ENCODE peak calls at places on chromosome 11, in ten cellular contexts. Y is heart left ventricle, F is astrocyte of the spinal cord, Q is fibroblast of mammary gland, W is AG09309, G is IMR-90, V is AG10803, K is choroid plexus epithelial cell, P is AG04449, A is cardiac muscle cell. R is an unnamed sample.

GRCh38 chr11:1082346-1082727 is 7.7 kb downstream of the MUC2 start:
- DNase-seq in Y (no peak), F (no peak), Q (no peak), W (no peak), G (no peak), V (no peak), K (no peak), P (no peak), A (no peak), R (no peak)

GRCh38 chr11:119876841-119877240 is 147.8 kb upstream of the NECTIN1 start:
- DNase-seq in Y (no peak), F (no peak), Q (no peak), W (no peak), G (no peak), V (no peak), K (no peak), P (no peak), A (no peak), R (no peak)

GRCh38 chr11:69221086-69221485 is 65.4 kb downstream of the SMIM38 start:
- DNase-seq in Y (peak; percentile 5), F (no peak), Q (no peak), W (no peak), G (no peak), V (no peak), K (no peak), P (no peak), A (no peak), R (no peak)

GRCh38 chr11:68297812-68298658 is 14.4 kb upstream of the LRP5 start:
- DNase-seq in Y (peak; percentile 82), F (peak; percentile 53), Q (peak; percentile 56), W (peak; percentile 14), G (peak; percentile 48), V (peak; percentile 62), K (peak; percentile 71), P (no peak), A (peak; percentile 75), R (no peak)

GRCh38 chr11:22763166-22763565 is 66.4 kb downstream of the SVIP start:
- DNase-seq in Y (no peak), F (no peak), Q (no peak), W (no peak), G (no peak), V (no peak), K (no peak), P (no peak), A (no peak), R (no peak)

GRCh38 chr11:79437981-79438630 is 2.7 kb downstream of the TENM4 start:
- DNase-seq in Y (no peak), F (peak; percentile 62), Q (peak; percentile 80), W (no peak), G (peak; percentile 63), V (peak; percentile 78), K (peak; percentile 16), P (no peak), A (peak; percentile 27), R (no peak)

GRCh38 chr11:86916330-86916729 is 38.9 kb downstream of the FZD4 start:
- DNase-seq in Y (peak; percentile 32), F (peak; percentile 85), Q (peak; percentile 59), W (peak; percentile 25), G (peak; percentile 76), V (peak; percentile 89), K (peak; percentile 80), P (no peak), A (no peak), R (no peak)

GRCh38 chr11:131136476-131136875 is 220.2 kb upstream of the SNX19 start:
- DNase-seq in Y (no peak), F (no peak), Q (peak; percentile 8), W (no peak), G (peak; percentile 83), V (peak; percentile 25), K (peak; percentile 18), P (peak; percentile 24), A (no peak), R (no peak)

GRCh38 chr11:122082203-122082602 is 33.8 kb downstream of the BLID start:
- DNase-seq in Y (no peak), F (peak; percentile 27), Q (no peak), W (no peak), G (peak; percentile 46), V (peak; percentile 87), K (peak; percentile 52), P (no peak), A (no peak), R (no peak)

GRCh38 chr11:13258855-13259254 is 18.7 kb upstream of the BMAL1 start:
- DNase-seq in Y (no peak), F (no peak), Q (no peak), W (no peak), G (no peak), V (no peak), K (no peak), P (no peak), A (no peak), R (no peak)

GRCh38 chr11:2212411-2213251 is 41.0 kb upstream of the TH start:
- DNase-seq in Y (peak; percentile 10), F (no peak), Q (no peak), W (no peak), G (no peak), V (no peak), K (no peak), P (no peak), A (no peak), R (no peak)

GRCh38 chr11:126547161-126547560 is 191.7 kb downstream of the ST3GAL4 start:
- DNase-seq in Y (no peak), F (peak; percentile 86), Q (peak; percentile 79), W (peak; percentile 67), G (peak; percentile 89), V (peak; percentile 92), K (peak; percentile 29), P (peak; percentile 71), A (no peak), R (peak; percentile 4)

GRCh38 chr11:6201486-6201885 is 2.5 kb downstream of the OR52W1 start:
- DNase-seq in Y (no peak), F (no peak), Q (peak; percentile 41), W (peak; percentile 24), G (peak; percentile 25), V (peak; percentile 57), K (peak; percentile 15), P (peak; percentile 33), A (no peak), R (no peak)

GRCh38 chr11:70290341-70291065 is 20.0 kb downstream of the PPFIA1 start:
- DNase-seq in Y (no peak), F (no peak), Q (no peak), W (no peak), G (no peak), V (no peak), K (no peak), P (no peak), A (no peak), R (no peak)

GRCh38 chr11:14413307-14414072 is 54.5 kb upstream of the RRAS2 start:
- DNase-seq in Y (peak; percentile 55), F (peak; percentile 58), Q (peak; percentile 87), W (no peak), G (peak; percentile 58), V (peak; percentile 88), K (peak; percentile 87), P (no peak), A (no peak), R (no peak)

GRCh38 chr11:72738199-72739141 is 13.7 kb downstream of the ARAP1 start:
- DNase-seq in Y (no peak), F (no peak), Q (peak; percentile 73), W (no peak), G (peak; percentile 33), V (peak; percentile 52), K (no peak), P (no peak), A (no peak), R (no peak)

GRCh38 chr11:62556102-62556871 is 9.7 kb upstream of the AHNAK start:
- DNase-seq in Y (peak; percentile 85), F (peak; percentile 96), Q (peak; percentile 99), W (peak; percentile 84), G (peak; percentile 95), V (peak; percentile 95), K (peak; percentile 90), P (peak; percentile 70), A (peak; percentile 87), R (peak; percentile 84)
- H3K4me3 ChIP-seq in Y (peak overlapping the region; percentile 40), F (no peak overlapping the region), Q (peak overlapping the region; percentile 16), W (no peak overlapping the region), G (peak overlapping the region; percentile 3), V (peak overlapping the region; percentile 42), K (no peak overlapping the region), P (peak overlapping the region; percentile 39), A (no peak overlapping the region), R (peak overlapping the region; percentile 54)

GRCh38 chr11:109644158-109644557 is 222.2 kb downstream of the C11orf87 start:
- DNase-seq in Y (peak; percentile 44), F (peak; percentile 1), Q (peak; percentile 26), W (no peak), G (no peak), V (peak; percentile 9), K (peak; percentile 3), P (no peak), A (peak; percentile 83), R (no peak)

DNA sequence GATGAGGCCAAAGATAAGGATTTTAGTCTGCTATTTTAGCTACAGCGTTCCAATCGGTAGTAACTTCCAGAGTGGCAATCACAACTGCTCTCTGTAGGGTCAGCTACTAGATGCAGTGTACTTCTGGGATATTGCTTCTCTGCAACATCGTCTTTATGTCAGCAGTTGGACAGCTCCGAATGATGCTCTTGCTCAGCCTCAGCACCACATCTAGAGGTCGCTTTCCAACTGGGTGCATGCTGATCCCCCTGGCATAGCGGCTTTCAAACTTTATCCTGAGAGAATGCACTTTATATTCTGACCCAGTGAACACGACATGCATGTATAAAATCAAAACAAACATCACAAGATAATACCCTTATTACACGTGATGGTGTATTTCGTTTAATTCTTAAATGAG is 219.6 kb downstream of the C11orf87 start:
- DNase-seq in Y (no peak), F (peak; percentile 49), Q (peak; percentile 33), W (peak; percentile 14), G (peak; percentile 38), V (peak; percentile 47), K (peak; percentile 59), P (no peak), A (peak; percentile 82), R (no peak)
- TF ChIP-seq CTCF in Y (no peak), F (peak; percentile 26), Q (peak; percentile 12), W (peak; percentile 40), G (peak; percentile 8), V (peak; percentile 46), K (peak; percentile 49), P (peak; percentile 29), A (peak; percentile 32), R (no peak)

GRCh38 chr11:66311470-66311964 is 5.3 kb downstream of the CD248 start:
- DNase-seq in Y (no peak), F (no peak), Q (no peak), W (no peak), G (no peak), V (no peak), K (no peak), P (no peak), A (no peak), R (no peak)
- H3K4me3 ChIP-seq in Y (peak overlapping the region; percentile 63), F (peak overlapping the region; percentile 40), Q (peak overlapping the region; percentile 59), W (peak overlapping the region; percentile 68), G (peak overlapping the region; percentile 63), V (peak overlapping the region; percentile 69), K (peak overlapping the region; percentile 65), P (peak overlapping the region; percentile 63), A (peak overlapping the region; percentile 49), R (peak overlapping the region; percentile 61)

DNA sequence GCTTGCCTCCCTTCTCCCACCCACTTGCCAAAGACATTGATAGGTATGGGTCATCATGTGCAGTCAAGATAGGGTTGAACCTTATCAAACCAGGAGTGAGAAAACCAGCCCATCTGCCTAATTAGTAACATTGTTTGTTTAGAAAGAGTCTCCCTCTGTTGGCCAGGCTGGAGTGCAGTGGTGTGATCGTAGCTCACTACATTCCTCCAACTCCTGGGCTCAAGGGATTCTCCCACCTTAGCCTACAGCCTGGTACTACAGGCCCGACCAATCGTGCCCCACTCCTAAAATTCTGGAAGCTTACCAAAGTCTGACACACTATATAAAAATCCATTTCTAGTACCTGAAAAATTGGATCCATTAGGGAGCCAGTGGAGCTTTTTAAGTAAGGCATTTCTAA is 4.5 kb downstream of the C11orf71 start:
- DNase-seq in Y (no peak), F (no peak), Q (peak; percentile 16), W (no peak), G (no peak), V (no peak), K (peak; percentile 30), P (no peak), A (no peak), R (no peak)
- TF ChIP-seq CTCF in Y (peak; percentile 10), F (peak; percentile 36), Q (peak; percentile 43), W (peak; percentile 48), G (peak; percentile 34), V (peak; percentile 42), K (peak; percentile 70), P (peak; percentile 19), A (peak; percentile 44), R (peak; percentile 62)